ENCODE peak calls at places on chromosome 7, in five cellular contexts. One of them, this sample, is unnamed.

GRCh38 chr7:2109936-2110585 is 122.7 kb downstream of the MAD1L1 start:
- DNase-seq in NT2/D1: no peak
- DNase-seq in GM12878: peak
- DNase-seq in H1: no peak
- DNase-seq in HepG2: peak
- DNase-seq in this sample: no peak

GRCh38 chr7:1348096-1348835 is 111.0 kb downstream of the MICALL2 start:
- DNase-seq in NT2/D1: no peak
- DNase-seq in GM12878: no peak
- DNase-seq in H1: no peak
- DNase-seq in HepG2: no peak
- DNase-seq in this sample: no peak

GRCh38 chr7:44201813-44202212 is 1.0 kb downstream of the YKT6 start:
- DNase-seq in NT2/D1: no peak
- DNase-seq in GM12878: no peak
- DNase-seq in H1: no peak
- DNase-seq in HepG2: no peak
- DNase-seq in this sample: no peak

GRCh38 chr7:78018541-78019456 is 220.2 kb downstream of the PHTF2 start:
- DNase-seq in NT2/D1: no peak
- DNase-seq in GM12878: no peak
- DNase-seq in H1: no peak
- DNase-seq in HepG2: no peak
- DNase-seq in this sample: peak

GRCh38 chr7:156166692-156167416 is 354.6 kb upstream of the SHH start:
- DNase-seq in NT2/D1: no peak
- DNase-seq in GM12878: no peak
- DNase-seq in H1: no peak
- DNase-seq in HepG2: no peak
- DNase-seq in this sample: no peak

GRCh38 chr7:26515462-26515861 is 223.8 kb downstream of the SNX10 start:
- DNase-seq in NT2/D1: no peak
- DNase-seq in GM12878: no peak
- DNase-seq in H1: no peak
- DNase-seq in HepG2: no peak
- DNase-seq in this sample: no peak

GRCh38 chr7:129037585-129037984 is 17.3 kb downstream of the TNPO3 start:
- DNase-seq in NT2/D1: no peak
- DNase-seq in GM12878: no peak
- DNase-seq in H1: no peak
- DNase-seq in HepG2: no peak
- DNase-seq in this sample: no peak

GRCh38 chr7:143368387-143368786 is 5.9 kb upstream of the FAM131B start:
- DNase-seq in NT2/D1: no peak
- DNase-seq in GM12878: no peak
- DNase-seq in H1: no peak
- DNase-seq in HepG2: no peak
- DNase-seq in this sample: no peak

GRCh38 chr7:113921363-113921762 is 2.6 kb upstream of the PPP1R3A start:
- DNase-seq in NT2/D1: no peak
- DNase-seq in GM12878: no peak
- DNase-seq in H1: no peak
- DNase-seq in HepG2: no peak
- DNase-seq in this sample: no peak

GRCh38 chr7:80153446-80153845 is 18.8 kb downstream of the GNAI1 start:
- DNase-seq in NT2/D1: no peak
- DNase-seq in GM12878: no peak
- DNase-seq in H1: no peak
- DNase-seq in HepG2: no peak
- DNase-seq in this sample: no peak

GRCh38 chr7:33904680-33905388 is 505 bp upstream of the BMPER start:
- DNase-seq in NT2/D1: peak
- DNase-seq in GM12878: no peak
- DNase-seq in H1: no peak
- DNase-seq in HepG2: peak
- DNase-seq in this sample: peak

GRCh38 chr7:157017149-157017548 is 6.7 kb upstream of the MNX1 start:
- DNase-seq in NT2/D1: no peak
- DNase-seq in GM12878: no peak
- DNase-seq in H1: no peak
- DNase-seq in HepG2: no peak
- DNase-seq in this sample: no peak

GRCh38 chr7:92061154-92061553 is 73.1 kb downstream of the CYP51A1 start:
- DNase-seq in NT2/D1: no peak
- DNase-seq in GM12878: no peak
- DNase-seq in H1: no peak
- DNase-seq in HepG2: no peak
- DNase-seq in this sample: no peak
- TF ChIP-seq SUZ12 in NT2/D1: no peak
- TF ChIP-seq SUZ12 in GM12878: no peak
- TF ChIP-seq SUZ12 in H1: no peak
- TF ChIP-seq SUZ12 in HepG2: no peak
- TF ChIP-seq SUZ12 in this sample: no peak

GRCh38 chr7:82017334-82017943 is 247.6 kb upstream of the HGF start:
- DNase-seq in NT2/D1: no peak
- DNase-seq in GM12878: no peak
- DNase-seq in H1: no peak
- DNase-seq in HepG2: peak
- DNase-seq in this sample: peak
- TF ChIP-seq SUZ12 in NT2/D1: no peak
- TF ChIP-seq SUZ12 in GM12878: no peak
- TF ChIP-seq SUZ12 in H1: no peak
- TF ChIP-seq SUZ12 in HepG2: no peak
- TF ChIP-seq SUZ12 in this sample: no peak

DNA sequence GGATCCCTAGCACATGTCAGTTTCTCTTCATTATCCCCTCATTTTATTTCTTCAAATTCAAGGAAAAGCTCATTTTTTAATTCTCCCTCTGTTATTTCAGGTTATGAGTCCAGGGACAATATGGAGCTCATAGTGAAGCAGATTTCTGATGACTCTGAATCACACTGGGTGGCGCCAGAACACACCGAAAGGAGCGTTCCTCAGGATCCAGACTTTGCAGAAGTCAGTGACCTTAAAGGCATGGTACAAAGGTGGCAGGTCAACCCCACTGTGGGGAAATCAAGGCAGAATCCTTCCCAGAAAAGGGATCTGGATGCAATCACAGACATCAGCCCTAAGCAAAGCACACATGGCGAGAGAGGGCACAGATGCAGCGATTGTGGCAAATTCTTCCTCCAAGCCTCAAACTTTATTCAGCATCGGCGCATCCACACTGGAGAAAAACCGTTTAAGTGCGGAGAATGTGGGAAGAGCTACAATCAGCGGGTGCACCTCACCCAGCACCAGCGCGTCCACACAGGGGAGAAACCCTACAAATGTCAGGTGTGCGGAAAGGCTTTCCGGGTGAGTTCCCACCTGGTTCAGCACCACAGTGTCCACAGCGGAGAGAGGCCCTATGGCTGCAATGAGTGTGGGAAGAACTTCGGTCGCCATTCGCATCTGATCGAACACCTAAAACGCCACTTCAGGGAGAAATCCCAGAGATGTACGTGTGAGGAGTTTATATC is 21.4 kb downstream of the ZKSCAN5 start:
- DNase-seq in NT2/D1: no peak
- DNase-seq in GM12878: no peak
- DNase-seq in H1: no peak
- DNase-seq in HepG2: no peak
- DNase-seq in this sample: no peak
- TF ChIP-seq SUZ12 in NT2/D1: no peak
- TF ChIP-seq SUZ12 in GM12878: no peak
- TF ChIP-seq SUZ12 in H1: no peak
- TF ChIP-seq SUZ12 in HepG2: no peak
- TF ChIP-seq SUZ12 in this sample: no peak

GRCh38 chr7:139036901-139037300 is 1.1 kb upstream of the ZC3HAV1L start:
- DNase-seq in NT2/D1: no peak
- DNase-seq in GM12878: no peak
- DNase-seq in H1: no peak
- DNase-seq in HepG2: no peak
- DNase-seq in this sample: no peak

GRCh38 chr7:139033346-139034114 is 2.3 kb downstream of the ZC3HAV1L start:
- DNase-seq in NT2/D1: no peak
- DNase-seq in GM12878: no peak
- DNase-seq in H1: no peak
- DNase-seq in HepG2: no peak
- DNase-seq in this sample: no peak

GRCh38 chr7:139034336-139034735 is 1.5 kb downstream of the ZC3HAV1L start:
- DNase-seq in NT2/D1: no peak
- DNase-seq in GM12878: no peak
- DNase-seq in H1: no peak
- DNase-seq in HepG2: no peak
- DNase-seq in this sample: no peak

GRCh38 chr7:139035588-139036353 is at the start of gene ZC3HAV1L:
- DNase-seq in NT2/D1: no peak
- DNase-seq in GM12878: no peak
- DNase-seq in H1: no peak
- DNase-seq in HepG2: peak
- DNase-seq in this sample: peak

DNA sequence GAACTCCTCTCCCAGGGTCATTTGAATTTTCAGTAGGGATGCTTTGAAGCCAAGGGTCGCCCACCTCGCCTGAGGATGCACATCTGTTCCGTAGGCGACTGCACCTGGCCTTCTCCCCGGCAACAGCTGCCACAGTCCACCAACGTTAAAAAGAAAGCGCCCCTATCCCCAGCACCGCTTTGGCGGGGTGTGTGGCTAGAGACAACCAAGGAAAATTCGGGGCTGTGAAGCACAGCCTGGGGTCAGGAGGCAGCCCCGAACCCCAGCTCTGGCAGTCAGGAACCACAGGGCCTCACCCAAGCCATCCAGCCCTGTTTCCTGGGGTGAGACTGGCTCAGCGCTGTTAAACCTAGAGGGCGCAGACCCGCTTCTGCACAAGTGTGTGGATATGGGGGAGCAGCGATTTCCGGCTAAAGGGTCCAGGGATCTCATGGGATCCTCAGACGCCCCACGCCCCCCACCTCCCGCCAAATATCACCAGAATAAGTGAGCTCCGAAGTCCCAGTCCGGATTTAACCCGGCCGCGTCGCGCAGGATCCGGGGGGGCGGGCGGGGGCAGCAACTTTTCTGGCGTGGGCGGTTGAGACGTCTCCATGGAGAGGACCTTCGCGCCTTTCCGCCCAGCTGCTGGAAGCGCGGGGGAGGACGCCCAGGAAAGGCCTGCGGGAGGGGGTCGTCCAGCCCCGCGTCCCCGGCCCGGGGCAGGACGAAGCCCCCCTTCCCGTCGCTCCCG is 821 bp downstream of the ZC3HAV1L start:
- DNase-seq in NT2/D1: no peak
- DNase-seq in GM12878: no peak
- DNase-seq in H1: no peak
- DNase-seq in HepG2: no peak
- DNase-seq in this sample: no peak
- TF ChIP-seq SUZ12 in NT2/D1: no peak
- TF ChIP-seq SUZ12 in GM12878: no peak
- TF ChIP-seq SUZ12 in H1: no peak
- TF ChIP-seq SUZ12 in HepG2: no peak
- TF ChIP-seq SUZ12 in this sample: no peak

GRCh38 chr7:9026121-9026520 is 592.7 kb downstream of the NXPH1 start:
- DNase-seq in NT2/D1: no peak
- DNase-seq in GM12878: no peak
- DNase-seq in H1: no peak
- DNase-seq in HepG2: no peak
- DNase-seq in this sample: no peak
- TF ChIP-seq SUZ12 in NT2/D1: no peak
- TF ChIP-seq SUZ12 in GM12878: no peak
- TF ChIP-seq SUZ12 in H1: no peak
- TF ChIP-seq SUZ12 in HepG2: no peak
- TF ChIP-seq SUZ12 in this sample: no peak

DNA sequence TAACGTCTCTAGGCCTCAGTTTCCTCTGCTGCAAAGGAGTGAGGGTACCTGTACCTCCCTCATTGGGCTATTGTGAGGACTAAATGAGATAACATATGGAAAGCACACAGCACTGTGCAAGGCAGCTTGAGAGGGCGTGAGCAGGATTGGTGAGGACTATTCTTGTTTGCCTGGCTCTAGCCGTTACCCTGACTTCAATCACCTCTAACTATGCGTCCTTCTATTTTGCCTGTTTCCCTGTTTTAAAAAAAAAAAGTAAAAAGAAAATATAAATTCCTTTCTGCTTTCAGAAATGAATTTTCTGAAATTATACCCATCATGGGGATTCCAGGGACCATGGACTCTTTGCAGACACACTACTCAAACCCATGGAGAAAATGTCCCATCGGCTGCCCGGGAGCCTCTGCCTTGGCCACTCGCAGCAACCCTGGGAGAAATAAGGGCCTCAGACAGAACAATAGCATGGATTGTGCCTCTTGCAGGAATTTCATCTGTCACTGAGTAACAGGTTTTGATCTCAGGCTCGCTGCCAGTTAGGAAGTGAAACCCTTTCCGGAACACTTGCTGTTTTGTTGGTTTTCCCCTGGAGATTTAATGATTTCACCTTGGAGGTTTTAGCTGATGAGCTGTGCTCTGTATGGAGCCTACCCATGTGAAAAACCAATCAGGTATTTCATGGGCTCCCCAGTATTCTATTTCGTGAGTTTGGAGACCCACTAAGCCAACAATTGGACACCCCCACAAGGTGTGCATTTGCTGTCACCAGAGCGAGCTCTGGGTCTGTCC is 55.6 kb downstream of the STEAP1B start:
- DNase-seq in NT2/D1: no peak
- DNase-seq in GM12878: no peak
- DNase-seq in H1: no peak
- DNase-seq in HepG2: peak
- DNase-seq in this sample: no peak
- TF ChIP-seq SUZ12 in NT2/D1: no peak
- TF ChIP-seq SUZ12 in GM12878: no peak
- TF ChIP-seq SUZ12 in H1: no peak
- TF ChIP-seq SUZ12 in HepG2: no peak
- TF ChIP-seq SUZ12 in this sample: no peak

GRCh38 chr7:158048569-158048968 is 539.1 kb downstream of the PTPRN2 start:
- DNase-seq in NT2/D1: no peak
- DNase-seq in GM12878: no peak
- DNase-seq in H1: no peak
- DNase-seq in HepG2: no peak
- DNase-seq in this sample: no peak

GRCh38 chr7:158052381-158053095 is 535.1 kb downstream of the PTPRN2 start:
- DNase-seq in NT2/D1: no peak
- DNase-seq in GM12878: no peak
- DNase-seq in H1: no peak
- DNase-seq in HepG2: no peak
- DNase-seq in this sample: no peak

GRCh38 chr7:158051372-158051760 is 536.3 kb downstream of the PTPRN2 start:
- DNase-seq in NT2/D1: no peak
- DNase-seq in GM12878: no peak
- DNase-seq in H1: no peak
- DNase-seq in HepG2: no peak
- DNase-seq in this sample: no peak

GRCh38 chr7:158049271-158049670 is 538.4 kb downstream of the PTPRN2 start:
- DNase-seq in NT2/D1: no peak
- DNase-seq in GM12878: no peak
- DNase-seq in H1: no peak
- DNase-seq in HepG2: no peak
- DNase-seq in this sample: no peak

GRCh38 chr7:158050441-158051371 is 536.9 kb downstream of the PTPRN2 start:
- DNase-seq in NT2/D1: no peak
- DNase-seq in GM12878: no peak
- DNase-seq in H1: no peak
- DNase-seq in HepG2: no peak
- DNase-seq in this sample: no peak
- TF ChIP-seq SUZ12 in NT2/D1: no peak
- TF ChIP-seq SUZ12 in GM12878: no peak
- TF ChIP-seq SUZ12 in H1: no peak
- TF ChIP-seq SUZ12 in HepG2: no peak
- TF ChIP-seq SUZ12 in this sample: no peak